ENCODE peak calls at places on chromosomes 1 and 21, in seven cellular contexts. A, M, S, Y, J, Z and N are unnamed samples.

GRCh38 chr1:25716320-25716719 is 83.7 kb upstream of the SELENON start:
- DNase-seq in J (no peak), S (no peak), A (no peak), M (no peak), Z (no peak), Y (no peak), N (no peak)

GRCh38 chr1:95115708-95116137 is 1.4 kb upstream of the TLCD4 start:
- DNase-seq in M (no peak), Z (no peak), J (no peak), Y (no peak), S (no peak), A (no peak), N (no peak)

GRCh38 chr1:203660931-203661484 is 34.4 kb downstream of the ATP2B4 start:
- DNase-seq in Z (no peak), J (no peak), S (no peak), A (no peak), Y (no peak), M (no peak), N (no peak)

GRCh38 chr1:206725053-206725963 is 40.6 kb downstream of the MAPKAPK2 start:
- DNase-seq in Y (peak; percentile 60), Z (peak; percentile 61), M (no peak), A (no peak), S (no peak), J (no peak), N (peak; percentile 46)

GRCh38 chr1:207890136-207890738 is 20.7 kb downstream of the CD34 start:
- DNase-seq in S (no peak), Y (peak; percentile 70), J (peak; percentile 80), M (no peak), Z (no peak), A (peak; percentile 85), N (no peak)

GRCh38 chr1:229156819-229157218 is 114.1 kb upstream of the RAB4A start:
- DNase-seq in S (no peak), M (no peak), Y (peak; percentile 30), A (no peak), Z (no peak), J (no peak), N (no peak)

GRCh38 chr21:42061866-42062542 is 9.1 kb upstream of the UMODL1 start:
- DNase-seq in M (no peak), S (no peak), Y (no peak), A (peak; percentile 36), Z (peak; percentile 79), J (no peak), N (no peak)

GRCh38 chr1:86507935-86508582 is 38.8 kb upstream of the CLCA4 start:
- DNase-seq in Z (no peak), Y (peak; percentile 65), M (no peak), J (no peak), S (no peak), A (no peak), N (peak; percentile 5)

GRCh38 chr1:53060580-53060979 is 1.4 kb upstream of the PODN start:
- DNase-seq in A (no peak), S (no peak), Y (peak; percentile 37), M (no peak), J (no peak), Z (no peak), N (no peak)

GRCh38 chr1:107952989-107953388 is 12.0 kb downstream of the VAV3 start:
- DNase-seq in Y (no peak), Z (no peak), M (no peak), S (no peak), J (no peak), A (no peak), N (no peak)

GRCh38 chr1:39717809-39718208 is 20.9 kb upstream of the PPIE start:
- DNase-seq in A (no peak), Y (no peak), Z (no peak), M (no peak), J (no peak), S (no peak), N (no peak)

GRCh38 chr1:172938676-172939075 is 112.1 kb downstream of the TNFSF18 start:
- DNase-seq in M (no peak), A (no peak), Z (no peak), J (no peak), Y (peak; percentile 82), S (no peak), N (no peak)

GRCh38 chr1:34879230-34879629 is 19.7 kb upstream of the SMIM12 start:
- DNase-seq in S (no peak), M (no peak), A (no peak), Y (no peak), Z (no peak), J (no peak), N (no peak)

GRCh38 chr1:76764638-76765572 is 102.4 kb upstream of the ST6GALNAC5 start:
- DNase-seq in J (peak; percentile 12), A (no peak), Z (no peak), Y (peak; percentile 17), M (peak; percentile 37), S (no peak), N (no peak)

GRCh38 chr1:11692899-11693590 is 1.5 kb downstream of the DRAXIN start:
- DNase-seq in S (no peak), Y (peak; percentile 73), A (no peak), Z (peak; percentile 43), M (no peak), J (no peak), N (peak; percentile 70)

GRCh38 chr21:29521872-29522271 is 223.2 kb downstream of the BACH1 start:
- DNase-seq in Z (no peak), J (no peak), A (no peak), M (no peak), Y (no peak), S (no peak), N (no peak)

GRCh38 chr1:59976194-59977074 is 49.9 kb upstream of the CYP2J2 start:
- DNase-seq in A (peak; percentile 75), M (peak; percentile 64), Y (peak; percentile 71), J (peak; percentile 64), S (peak; percentile 17), Z (peak; percentile 46), N (peak; percentile 11)

GRCh38 chr1:3471356-3472087 is 17.1 kb downstream of the ARHGEF16 start:
- DNase-seq in S (no peak), Y (peak; percentile 57), M (peak; percentile 47), J (peak; percentile 62), Z (no peak), A (peak; percentile 59), N (no peak)

GRCh38 chr1:36160949-36161485 is 5.1 kb downstream of the MAP7D1 start:
- DNase-seq in Z (peak; percentile 72), Y (peak; percentile 63), M (peak; percentile 78), A (peak; percentile 83), J (peak; percentile 66), S (peak; percentile 27), N (peak; percentile 75)

GRCh38 chr1:64082459-64082858 is 121.0 kb upstream of the UBE2U start:
- DNase-seq in Y (peak; percentile 55), M (no peak), S (no peak), Z (no peak), J (no peak), A (peak; percentile 41), N (no peak)

GRCh38 chr1:88296227-88297010 is 387.7 kb upstream of the PKN2 start:
- DNase-seq in Z (no peak), A (no peak), Y (no peak), S (no peak), M (no peak), J (no peak), N (no peak)

GRCh38 chr1:1141244-1141910 is 25.5 kb upstream of the C1orf159 start:
- DNase-seq in S (no peak), J (no peak), A (no peak), M (no peak), Y (no peak), Z (no peak), N (no peak)

GRCh38 chr1:1143636-1144035 is 27.7 kb upstream of the C1orf159 start:
- DNase-seq in J (no peak), A (no peak), Z (no peak), S (no peak), M (no peak), Y (no peak), N (no peak)

GRCh38 chr1:1141911-1142250 is 26.0 kb upstream of the C1orf159 start:
- DNase-seq in M (no peak), Z (no peak), J (no peak), A (no peak), S (no peak), Y (no peak), N (no peak)

GRCh38 chr1:1142844-1143243 is 27.0 kb upstream of the C1orf159 start:
- DNase-seq in J (no peak), M (no peak), S (no peak), A (no peak), Y (no peak), Z (no peak), N (no peak)

DNA sequence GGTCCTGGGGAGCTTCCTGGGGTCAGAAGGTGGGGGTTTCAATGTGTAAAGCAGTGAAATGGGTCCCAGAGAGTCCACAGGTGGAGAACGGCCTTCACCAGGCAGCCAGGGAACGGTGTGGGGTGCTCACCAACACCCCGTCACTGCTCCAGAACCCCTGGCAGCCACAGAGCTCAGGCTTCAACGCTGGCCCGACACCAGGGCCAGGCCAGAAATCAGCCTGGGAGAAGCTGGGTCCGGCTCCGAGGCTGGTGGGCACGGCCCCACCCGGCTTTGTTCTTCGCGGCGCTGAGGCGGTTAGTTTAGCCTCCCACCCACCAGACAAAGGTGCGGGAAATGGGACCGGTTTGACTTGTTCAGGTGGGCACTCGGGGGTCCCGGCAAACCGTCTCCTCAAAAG is 24.8 kb upstream of the C1orf159 start:
- DNase-seq in Z (no peak), J (no peak), S (no peak), Y (no peak), A (no peak), M (no peak), N (no peak)
- H3K4me1 ChIP-seq in Z (peaks cover 48% of the 10 kb centered on the region), J (peaks cover 4% of the 10 kb centered on the region), S (peaks cover 5% of the 10 kb centered on the region), Y (no peaks in the 10 kb centered on the region), A (no peaks in the 10 kb centered on the region), M (peaks cover 8% of the 10 kb centered on the region), N (peaks cover 29% of the 10 kb centered on the region)

GRCh38 chr1:19605884-19606442 is 38.1 kb upstream of the NBL1 start:
- DNase-seq in A (no peak), S (no peak), Y (no peak), J (no peak), Z (no peak), M (no peak), N (no peak)
- H3K4me1 ChIP-seq in A (peaks cover 17% of the 10 kb centered on the region), S (peaks cover 34% of the 10 kb centered on the region), Y (peaks cover 6% of the 10 kb centered on the region), J (peaks cover 95% of the 10 kb centered on the region), Z (peaks cover 56% of the 10 kb centered on the region), M (peaks cover 26% of the 10 kb centered on the region), N (peaks cover 62% of the 10 kb centered on the region)

GRCh38 chr1:92853299-92853698 is 21.5 kb downstream of the RPL5 start:
- DNase-seq in Z (no peak), J (no peak), M (peak; percentile 54), Y (no peak), S (no peak), A (no peak), N (no peak)
- H3K4me1 ChIP-seq in Z (no peaks in the 10 kb centered on the region), J (no peaks in the 10 kb centered on the region), M (no peaks in the 10 kb centered on the region), Y (no peaks in the 10 kb centered on the region), S (no peaks in the 10 kb centered on the region), A (no peaks in the 10 kb centered on the region), N (no peaks in the 10 kb centered on the region)

GRCh38 chr1:32650157-32650751 is at the start of gene ZBTB8OS:
- DNase-seq in J (peak; percentile 90), M (peak; percentile 93), Z (peak; percentile 89), S (peak; percentile 63), A (peak; percentile 96), Y (peak; percentile 94), N (peak; percentile 93)

GRCh38 chr1:32644426-32644825 is 5.9 kb downstream of the ZBTB8OS start:
- DNase-seq in A (no peak), M (no peak), S (no peak), Y (no peak), J (no peak), Z (no peak), N (no peak)

GRCh38 chr1:32650752-32651460 is at the start of gene RBBP4:
- DNase-seq in M (peak; percentile 98), Y (peak; percentile 98), J (peak; percentile 99), A (peak; percentile 99), Z (peak; percentile 98), S (peak; percentile 98), N (peak; percentile 98)

GRCh38 chr1:32651461-32652073 is 559 bp downstream of the RBBP4 start:
- DNase-seq in Y (no peak), S (no peak), J (no peak), Z (no peak), A (no peak), M (no peak), N (no peak)

GRCh38 chr1:32647308-32648134 is 2.8 kb downstream of the ZBTB8OS start:
- DNase-seq in M (no peak), Y (no peak), A (no peak), J (no peak), Z (no peak), S (no peak), N (no peak)
- H3K4me1 ChIP-seq in M (peaks cover 26% of the 10 kb centered on the region), Y (no peaks in the 10 kb centered on the region), A (peaks cover 27% of the 10 kb centered on the region), J (peaks cover 54% of the 10 kb centered on the region), Z (peaks cover 23% of the 10 kb centered on the region), S (peaks cover 27% of the 10 kb centered on the region), N (peaks cover 23% of the 10 kb centered on the region)